ENCODE peak calls at places on chromosomes 16 and 17, in seven cellular contexts. One of them, this sample, is unnamed.

GRCh38 chr16:89187337-89188063 is 12.8 kb downstream of the SLC22A31 start:
- DNase-seq in osteoblast: no peak
- DNase-seq in NCI-H1694: no peak
- DNase-seq in pancreas: peak; percentile 58
- DNase-seq in effector memory CD8-positive, alpha-beta T cell: no peak
- DNase-seq in dermis microvascular lymphatic vessel endothelial cell: no peak
- DNase-seq in NCI-H1105: no peak
- DNase-seq in this sample: no peak

GRCh38 chr17:71184716-71185115 is 936.1 kb upstream of the SOX9 start:
- DNase-seq in effector memory CD8-positive, alpha-beta T cell: no peak
- DNase-seq in dermis microvascular lymphatic vessel endothelial cell: no peak
- DNase-seq in NCI-H1105: no peak
- DNase-seq in osteoblast: peak; percentile 21
- DNase-seq in NCI-H1694: no peak
- DNase-seq in pancreas: no peak
- DNase-seq in this sample: no peak

GRCh38 chr17:16374129-16374528 is 6.8 kb upstream of the UBB start:
- DNase-seq in pancreas: no peak
- DNase-seq in NCI-H1694: no peak
- DNase-seq in dermis microvascular lymphatic vessel endothelial cell: no peak
- DNase-seq in effector memory CD8-positive, alpha-beta T cell: no peak
- DNase-seq in NCI-H1105: no peak
- DNase-seq in osteoblast: peak; percentile 83
- DNase-seq in this sample: no peak

GRCh38 chr16:10172848-10173655 is 9.2 kb downstream of the GRIN2A start:
- DNase-seq in effector memory CD8-positive, alpha-beta T cell: no peak
- DNase-seq in NCI-H1105: no peak
- DNase-seq in osteoblast: no peak
- DNase-seq in NCI-H1694: no peak
- DNase-seq in pancreas: no peak
- DNase-seq in dermis microvascular lymphatic vessel endothelial cell: no peak
- DNase-seq in this sample: no peak

GRCh38 chr17:80945736-80946135 is 45.9 kb upstream of the CHMP6 start:
- DNase-seq in pancreas: peak; percentile 37
- DNase-seq in NCI-H1694: no peak
- DNase-seq in effector memory CD8-positive, alpha-beta T cell: no peak
- DNase-seq in osteoblast: peak; percentile 42
- DNase-seq in NCI-H1105: no peak
- DNase-seq in dermis microvascular lymphatic vessel endothelial cell: no peak
- DNase-seq in this sample: no peak

GRCh38 chr17:56521439-56522141 is 71.9 kb upstream of the NOG start:
- DNase-seq in NCI-H1694: no peak
- DNase-seq in osteoblast: no peak
- DNase-seq in effector memory CD8-positive, alpha-beta T cell: no peak
- DNase-seq in pancreas: no peak
- DNase-seq in NCI-H1105: no peak
- DNase-seq in dermis microvascular lymphatic vessel endothelial cell: no peak
- DNase-seq in this sample: no peak

GRCh38 chr16:16197331-16197730 is 26.0 kb downstream of the ABCC6 start:
- DNase-seq in pancreas: no peak
- DNase-seq in NCI-H1694: no peak
- DNase-seq in dermis microvascular lymphatic vessel endothelial cell: no peak
- DNase-seq in effector memory CD8-positive, alpha-beta T cell: no peak
- DNase-seq in NCI-H1105: no peak
- DNase-seq in osteoblast: no peak
- DNase-seq in this sample: no peak

GRCh38 chr16:27321013-27321960 is 7.5 kb downstream of the IL4R start:
- DNase-seq in NCI-H1105: no peak
- DNase-seq in effector memory CD8-positive, alpha-beta T cell: no peak
- DNase-seq in osteoblast: peak; percentile 84
- DNase-seq in pancreas: peak; percentile 17
- DNase-seq in dermis microvascular lymphatic vessel endothelial cell: peak; percentile 37
- DNase-seq in NCI-H1694: no peak
- DNase-seq in this sample: no peak

GRCh38 chr17:61393550-61393903 is 6.1 kb upstream of the TBX2 start:
- DNase-seq in NCI-H1105: no peak
- DNase-seq in effector memory CD8-positive, alpha-beta T cell: no peak
- DNase-seq in pancreas: no peak
- DNase-seq in NCI-H1694: no peak
- DNase-seq in dermis microvascular lymphatic vessel endothelial cell: no peak
- DNase-seq in osteoblast: no peak
- DNase-seq in this sample: no peak

GRCh38 chr17:32518856-32519768 is 32.3 kb downstream of the CDK5R1 start:
- DNase-seq in NCI-H1694: peak; percentile 33
- DNase-seq in osteoblast: peak; percentile 86
- DNase-seq in dermis microvascular lymphatic vessel endothelial cell: peak; percentile 65
- DNase-seq in NCI-H1105: peak; percentile 83
- DNase-seq in effector memory CD8-positive, alpha-beta T cell: peak; percentile 66
- DNase-seq in pancreas: peak; percentile 73
- DNase-seq in this sample: peak; percentile 81

GRCh38 chr17:16922386-16923096 is 49.4 kb downstream of the TNFRSF13B start:
- DNase-seq in NCI-H1694: no peak
- DNase-seq in osteoblast: peak; percentile 86
- DNase-seq in NCI-H1105: no peak
- DNase-seq in effector memory CD8-positive, alpha-beta T cell: no peak
- DNase-seq in pancreas: no peak
- DNase-seq in dermis microvascular lymphatic vessel endothelial cell: peak; percentile 19
- DNase-seq in this sample: no peak

GRCh38 chr17:29577009-29577777 is 8.7 kb downstream of the TP53I13 start:
- DNase-seq in dermis microvascular lymphatic vessel endothelial cell: no peak
- DNase-seq in effector memory CD8-positive, alpha-beta T cell: no peak
- DNase-seq in osteoblast: peak; percentile 64
- DNase-seq in NCI-H1694: no peak
- DNase-seq in pancreas: no peak
- DNase-seq in NCI-H1105: no peak
- DNase-seq in this sample: no peak

GRCh38 chr16:48146131-48146530 is 9.7 kb downstream of the ABCC12 start:
- DNase-seq in NCI-H1694: no peak
- DNase-seq in effector memory CD8-positive, alpha-beta T cell: no peak
- DNase-seq in pancreas: no peak
- DNase-seq in NCI-H1105: no peak
- DNase-seq in dermis microvascular lymphatic vessel endothelial cell: no peak
- DNase-seq in osteoblast: no peak
- DNase-seq in this sample: no peak

GRCh38 chr16:450385-450784 is 24.9 kb downstream of the RAB11FIP3 start:
- DNase-seq in NCI-H1694: no peak
- DNase-seq in effector memory CD8-positive, alpha-beta T cell: no peak
- DNase-seq in dermis microvascular lymphatic vessel endothelial cell: no peak
- DNase-seq in NCI-H1105: no peak
- DNase-seq in pancreas: no peak
- DNase-seq in osteoblast: peak; percentile 49
- DNase-seq in this sample: no peak

GRCh38 chr16:55367301-55367745 is 43.3 kb downstream of the IRX6 start:
- DNase-seq in effector memory CD8-positive, alpha-beta T cell: no peak
- DNase-seq in pancreas: no peak
- DNase-seq in osteoblast: no peak
- DNase-seq in NCI-H1694: no peak
- DNase-seq in dermis microvascular lymphatic vessel endothelial cell: no peak
- DNase-seq in NCI-H1105: no peak
- DNase-seq in this sample: no peak

GRCh38 chr16:284204-285120 is 1.5 kb downstream of the PDIA2 start:
- DNase-seq in dermis microvascular lymphatic vessel endothelial cell: no peak
- DNase-seq in NCI-H1105: no peak
- DNase-seq in effector memory CD8-positive, alpha-beta T cell: no peak
- DNase-seq in pancreas: no peak
- DNase-seq in NCI-H1694: no peak
- DNase-seq in osteoblast: peak; percentile 92
- DNase-seq in this sample: no peak

GRCh38 chr16:79843145-79843544 is 242.6 kb upstream of the MAF start:
- DNase-seq in dermis microvascular lymphatic vessel endothelial cell: no peak
- DNase-seq in NCI-H1694: no peak
- DNase-seq in effector memory CD8-positive, alpha-beta T cell: no peak
- DNase-seq in pancreas: no peak
- DNase-seq in osteoblast: no peak
- DNase-seq in NCI-H1105: no peak
- DNase-seq in this sample: no peak

GRCh38 chr16:50702725-50703124 is 9.3 kb downstream of the NOD2 start:
- DNase-seq in pancreas: no peak
- DNase-seq in NCI-H1694: peak; percentile 95
- DNase-seq in osteoblast: no peak
- DNase-seq in effector memory CD8-positive, alpha-beta T cell: no peak
- DNase-seq in NCI-H1105: no peak
- DNase-seq in dermis microvascular lymphatic vessel endothelial cell: no peak
- DNase-seq in this sample: no peak

GRCh38 chr17:41338961-41339485 is 11.6 kb downstream of the KRT33A start:
- DNase-seq in effector memory CD8-positive, alpha-beta T cell: peak; percentile 60
- DNase-seq in osteoblast: no peak
- DNase-seq in NCI-H1694: no peak
- DNase-seq in dermis microvascular lymphatic vessel endothelial cell: no peak
- DNase-seq in NCI-H1105: no peak
- DNase-seq in pancreas: no peak
- DNase-seq in this sample: no peak

GRCh38 chr17:36943250-36944220 is 5.2 kb upstream of the AATF start:
- DNase-seq in dermis microvascular lymphatic vessel endothelial cell: no peak
- DNase-seq in NCI-H1105: no peak
- DNase-seq in osteoblast: peak; percentile 74
- DNase-seq in effector memory CD8-positive, alpha-beta T cell: no peak
- DNase-seq in pancreas: no peak
- DNase-seq in NCI-H1694: no peak
- DNase-seq in this sample: no peak

GRCh38 chr17:64118452-64118979 is 11.4 kb downstream of the ERN1 start:
- DNase-seq in osteoblast: peak; percentile 60
- DNase-seq in dermis microvascular lymphatic vessel endothelial cell: no peak
- DNase-seq in NCI-H1105: peak; percentile 45
- DNase-seq in NCI-H1694: peak; percentile 50
- DNase-seq in effector memory CD8-positive, alpha-beta T cell: no peak
- DNase-seq in pancreas: peak; percentile 70
- DNase-seq in this sample: no peak

GRCh38 chr17:77476920-77477805 is 336.4 kb downstream of the SEC14L1 start:
- DNase-seq in osteoblast: peak; percentile 100
- DNase-seq in effector memory CD8-positive, alpha-beta T cell: no peak
- DNase-seq in NCI-H1694: peak; percentile 38
- DNase-seq in pancreas: no peak
- DNase-seq in NCI-H1105: no peak
- DNase-seq in dermis microvascular lymphatic vessel endothelial cell: peak; percentile 89
- DNase-seq in this sample: no peak

GRCh38 chr17:73342549-73343167 is 30.9 kb upstream of the CDC42EP4 start:
- DNase-seq in effector memory CD8-positive, alpha-beta T cell: no peak
- DNase-seq in pancreas: no peak
- DNase-seq in NCI-H1694: peak; percentile 27
- DNase-seq in NCI-H1105: no peak
- DNase-seq in dermis microvascular lymphatic vessel endothelial cell: peak; percentile 34
- DNase-seq in osteoblast: peak; percentile 79
- DNase-seq in this sample: no peak